ENCODE peak calls at places on chromosomes 16 and 17, in ten cellular contexts. E is tibial nerve, Q is GM12878, J is esophagus squamous epithelium, B is neural progenitor cell, X is stomach, R is heart left ventricle, H is tibial artery, F is kidney, V is GM23338. M is an unnamed sample. For H3K4me1, the result is how much of the 10 kb centered on the place peaks cover.

GRCh38 chr17:43766413-43767052 is 7.9 kb upstream of the SOST start:
- DNase-seq in V (peak), J (no peak), Q (no peak), X (peak), E (peak), H (peak), B (peak), R (no peak), F (no peak), M (peak)

GRCh38 chr17:33498069-33498468 is 205.0 kb upstream of the ASIC2 start:
- DNase-seq in X (no peak), H (no peak), E (no peak), J (no peak), F (no peak), Q (no peak), R (no peak), B (no peak), V (no peak), M (no peak)

GRCh38 chr17:43219001-43219400 is 7.3 kb downstream of the TMEM106A start:
- DNase-seq in B (no peak), J (no peak), V (no peak), R (no peak), E (no peak), F (no peak), X (no peak), H (no peak), Q (no peak), M (no peak)

GRCh38 chr16:84881702-84882521 is 62.1 kb downstream of the CRISPLD2 start:
- DNase-seq in V (no peak), B (no peak), J (no peak), F (no peak), Q (no peak), E (no peak), X (no peak), H (no peak), R (no peak), M (no peak)

GRCh38 chr17:40598021-40598927 is 33.0 kb upstream of the CCR7 start:
- DNase-seq in J (no peak), B (no peak), Q (no peak), R (no peak), H (peak), V (no peak), X (no peak), F (peak), E (no peak), M (no peak)

GRCh38 chr17:81340606-81341346 is 45.7 kb upstream of the SLC38A10 start:
- DNase-seq in X (no peak), R (peak), E (no peak), B (no peak), J (no peak), Q (no peak), H (no peak), V (no peak), F (peak), M (peak)

GRCh38 chr17:57085448-57086068 is 512 bp downstream of the AKAP1 start:
- DNase-seq in B (peak), F (no peak), Q (no peak), E (peak), J (no peak), X (peak), H (peak), R (peak), V (peak), M (peak)

GRCh38 chr16:51409001-51409675 is 258.1 kb upstream of the SALL1 start:
- DNase-seq in E (no peak), J (no peak), F (no peak), R (no peak), B (no peak), H (no peak), Q (no peak), V (no peak), X (no peak), M (no peak)

GRCh38 chr17:20010886-20011402 is 1.8 kb downstream of the SPECC1 start:
- DNase-seq in E (no peak), R (no peak), H (no peak), B (no peak), X (no peak), V (no peak), Q (no peak), J (no peak), F (no peak), M (no peak)

GRCh38 chr17:9408381-9408780 is 167.2 kb downstream of the STX8 start:
- DNase-seq in E (no peak), V (no peak), X (no peak), F (no peak), Q (no peak), B (no peak), R (no peak), H (no peak), J (no peak), M (no peak)

GRCh38 chr17:49779730-49780220 is 8.7 kb upstream of the KAT7 start:
- DNase-seq in V (peak), R (peak), F (no peak), J (no peak), B (peak), Q (no peak), E (no peak), X (no peak), H (no peak), M (no peak)

GRCh38 chr17:77379065-77379428 is 238.3 kb downstream of the SEC14L1 start:
- DNase-seq in R (no peak), F (no peak), H (no peak), J (no peak), Q (no peak), B (no peak), E (no peak), X (no peak), V (no peak), M (no peak)

GRCh38 chr17:77381185-77381700 is 240.5 kb downstream of the SEC14L1 start:
- DNase-seq in B (no peak), F (no peak), J (no peak), R (no peak), Q (no peak), X (no peak), E (no peak), V (no peak), H (no peak), M (no peak)

GRCh38 chr17:77380411-77381184 is 239.8 kb downstream of the SEC14L1 start:
- DNase-seq in F (no peak), X (no peak), H (no peak), B (no peak), E (no peak), J (no peak), V (no peak), Q (no peak), R (no peak), M (no peak)

GRCh38 chr17:77378318-77379064 is 237.7 kb downstream of the SEC14L1 start:
- DNase-seq in H (no peak), J (no peak), R (no peak), X (no peak), Q (no peak), V (no peak), E (no peak), F (no peak), B (no peak), M (no peak)

GRCh38 chr17:77379837-77380236 is 239.1 kb downstream of the SEC14L1 start:
- DNase-seq in J (no peak), B (no peak), V (no peak), F (no peak), H (peak), E (no peak), R (no peak), Q (no peak), X (no peak), M (no peak)
- H3K4me1 ChIP-seq in J (half or more), B (half or more), V (half or more), F (half or more), H (half or more), E (half or more), R (half or more), Q (under half), X (half or more), M (half or more)

DNA sequence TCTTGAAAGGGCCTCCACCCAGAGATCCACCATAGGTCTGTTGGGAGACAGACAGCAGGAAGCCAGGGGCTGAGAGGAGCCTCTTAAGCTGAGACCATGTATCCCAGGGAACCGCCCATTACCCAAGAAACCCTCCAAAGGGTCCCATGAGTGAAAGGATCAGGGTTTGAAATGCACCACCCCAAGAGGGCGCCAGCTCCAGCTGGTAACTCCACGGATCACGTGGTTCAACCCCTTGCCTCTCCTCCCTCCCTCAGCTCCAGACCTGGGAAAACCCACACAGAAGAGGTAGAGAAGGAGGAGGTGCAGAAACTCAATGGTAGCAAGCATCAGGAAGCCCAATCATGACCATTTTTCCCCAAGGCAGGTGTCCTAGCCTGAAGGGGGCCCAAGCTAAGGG is 148.7 kb downstream of the AIPL1 start:
- DNase-seq in F (no peak), B (no peak), H (no peak), J (no peak), E (no peak), X (no peak), V (peak), Q (no peak), R (no peak), M (no peak)
- TF ChIP-seq CTCF in F (no peak), B (peak), H (no peak), J (no peak), E (no peak), X (no peak), V (peak), Q (no peak), R (no peak), M (no peak)

DNA sequence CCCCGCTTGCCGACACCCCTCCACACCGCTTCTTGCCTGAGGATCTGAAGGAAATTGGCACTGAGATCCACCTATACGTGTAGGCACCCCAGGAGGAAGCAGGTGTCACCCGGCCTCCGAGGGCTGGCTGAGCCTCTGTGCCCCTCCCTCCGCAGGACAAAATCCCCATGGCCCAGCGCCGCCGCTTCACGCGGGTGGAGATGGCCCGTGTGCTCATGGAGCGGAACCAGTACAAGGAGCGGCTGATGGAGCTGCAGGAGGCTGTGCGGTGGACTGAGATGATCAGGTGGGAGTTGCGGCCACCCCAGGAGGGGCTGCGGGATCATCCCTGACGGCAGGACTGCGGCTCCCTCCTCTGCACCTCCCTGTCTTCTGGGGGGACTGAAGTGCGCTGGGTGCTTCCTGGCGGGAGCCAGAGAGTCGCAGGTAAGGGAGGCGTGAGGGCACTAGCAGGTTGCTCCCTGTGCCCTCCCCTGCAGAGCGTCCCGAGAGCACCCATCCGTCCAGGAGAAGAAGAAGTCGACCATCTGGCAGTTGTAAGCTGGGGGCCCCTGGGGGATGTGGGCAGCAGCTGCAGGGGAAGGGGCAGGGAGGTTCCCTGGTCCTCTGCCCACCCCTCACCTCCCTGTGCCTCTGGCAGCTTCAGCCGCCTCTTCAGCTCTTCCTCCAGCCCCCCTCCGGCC is 9.0 kb downstream of the NME3 start:
- DNase-seq in J (no peak), Q (no peak), H (no peak), R (peak), B (no peak), V (no peak), F (no peak), E (no peak), X (no peak), M (no peak)
- H3K4me3 ChIP-seq in J (no peak), Q (no peak), H (no peak), R (no peak), B (no peak), V (no peak), F (no peak), E (no peak), X (no peak), M (no peak)

GRCh38 chr17:61402978-61403845 is 3.6 kb downstream of the TBX2 start:
- DNase-seq in E (peak), F (peak), X (no peak), V (peak), B (peak), Q (no peak), H (peak), J (no peak), R (no peak), M (no peak)

GRCh38 chr17:61400786-61401279 is 1.2 kb downstream of the TBX2 start:
- DNase-seq in E (no peak), B (peak), R (no peak), H (peak), J (no peak), F (peak), X (no peak), V (no peak), Q (no peak), M (no peak)

GRCh38 chr17:61401280-61402072 is 1.8 kb downstream of the TBX2 start:
- DNase-seq in H (peak), J (no peak), R (no peak), X (no peak), V (no peak), Q (no peak), B (peak), F (peak), E (no peak), M (no peak)

GRCh38 chr17:61400058-61400785 is 579 bp downstream of the TBX2 start:
- DNase-seq in V (peak), H (peak), R (no peak), F (peak), X (no peak), E (no peak), J (no peak), Q (no peak), B (peak), M (no peak)

DNA sequence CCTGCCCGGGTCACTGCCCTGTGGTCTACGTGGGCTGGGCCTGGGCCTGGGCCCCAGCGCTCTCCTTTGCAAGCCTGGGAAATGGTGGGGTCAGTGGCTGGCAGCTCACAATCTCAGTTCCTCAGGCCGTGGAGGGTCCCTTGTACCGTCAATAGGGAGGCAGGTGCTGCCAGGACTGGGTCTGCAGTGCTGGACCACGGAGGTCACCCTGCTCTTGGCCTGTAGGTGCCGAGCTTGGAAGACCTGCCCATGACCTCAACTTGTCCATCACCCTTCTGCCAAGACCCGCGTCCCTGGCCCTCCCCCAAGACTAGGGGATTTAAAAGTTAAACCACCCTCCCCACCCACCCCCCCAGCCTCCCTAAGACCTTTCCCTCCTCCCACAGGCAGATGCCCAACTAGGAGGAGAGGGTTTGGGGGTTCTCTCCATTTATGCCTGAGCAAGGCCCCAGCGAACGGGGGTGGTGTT is 2.5 kb downstream of the TBX2 start:
- DNase-seq in R (no peak), X (no peak), B (no peak), Q (no peak), E (no peak), F (peak), J (no peak), H (no peak), V (no peak), M (no peak)
- H3K4me1 ChIP-seq in R (half or more), X (under half), B (under half), Q (under half), E (under half), F (under half), J (under half), H (half or more), V (under half), M (half or more)